ENCODE peak calls at places on chromosomes 7 and 10, in five cellular contexts. G is RKO, U is GM23338, P is foreskin fibroblast, F is HAP-1. X is an unnamed sample.

GRCh38 chr10:71776528-71776927 is 3.2 kb upstream of the VSIR start:
- DNase-seq in G (no peak), U (no peak), P (no peak), F (no peak), X (no peak)

GRCh38 chr7:48441848-48442492 is 270.7 kb downstream of the ABCA13 start:
- DNase-seq in G (no peak), U (no peak), P (no peak), F (no peak), X (no peak)

GRCh38 chr10:15035385-15036301 is 8.1 kb upstream of the OLAH start:
- DNase-seq in G (no peak), U (peak; percentile 64), P (peak; percentile 62), F (no peak), X (no peak)

GRCh38 chr7:79091661-79092060 is 361.8 kb downstream of the MAGI2 start:
- DNase-seq in G (no peak), U (no peak), P (peak; percentile 29), F (no peak), X (no peak)

GRCh38 chr7:103065666-103066065 is 8.9 kb downstream of the FBXL13 start:
- DNase-seq in G (peak; percentile 46), U (peak; percentile 74), P (peak; percentile 61), F (peak; percentile 75), X (peak; percentile 70)

GRCh38 chr10:25082276-25083204 is 66.1 kb downstream of the THNSL1 start:
- DNase-seq in G (no peak), U (peak; percentile 42), P (no peak), F (peak; percentile 70), X (no peak)

GRCh38 chr7:47444376-47445098 is 137.4 kb downstream of the TNS3 start:
- DNase-seq in G (no peak), U (peak; percentile 54), P (peak; percentile 55), F (peak; percentile 20), X (no peak)

GRCh38 chr7:24665564-24666294 is 91.5 kb downstream of the GSDME start:
- DNase-seq in G (peak; percentile 66), U (peak; percentile 85), P (peak; percentile 71), F (peak; percentile 68), X (peak; percentile 51)

GRCh38 chr7:151936207-151936606 is 20.0 kb upstream of the GALNTL5 start:
- DNase-seq in G (no peak), U (no peak), P (no peak), F (no peak), X (no peak)